ENCODE peak calls at places on chromosomes 2 and 18, in seven cellular contexts. P, B, M, G, K, V and N are unnamed samples. For H3K4me1, the result is how much of the 10 kb centered on the place peaks cover.

GRCh38 chr2:60641866-60642788 is 88.7 kb upstream of the BCL11A start:
- DNase-seq in K (peak), B (peak), M (peak), P (peak), G (no peak), V (peak), N (no peak)

GRCh38 chr2:238847841-238848565 is at the start of gene TWIST2:
- DNase-seq in P (peak), M (no peak), B (peak), K (no peak), V (peak), G (no peak), N (no peak)

GRCh38 chr2:38176619-38177021 is 100.7 kb upstream of the CYP1B1 start:
- DNase-seq in M (no peak), K (no peak), B (no peak), V (no peak), G (no peak), P (no peak), N (no peak)

GRCh38 chr2:216991563-216991962 is 131.7 kb upstream of the TNP1 start:
- DNase-seq in P (no peak), V (no peak), B (no peak), M (no peak), K (no peak), G (no peak), N (no peak)

GRCh38 chr2:14188431-14188830 is 444.1 kb upstream of the LRATD1 start:
- DNase-seq in M (no peak), G (no peak), K (no peak), V (no peak), B (no peak), P (no peak), N (no peak)

GRCh38 chr2:109615637-109616144 is 1.5 kb downstream of the SOWAHC start:
- DNase-seq in V (no peak), G (no peak), M (no peak), K (no peak), B (peak), P (peak), N (no peak)

GRCh38 chr2:202883987-202884675 is 12.6 kb upstream of the ICA1L start:
- DNase-seq in V (no peak), K (no peak), P (peak), B (no peak), G (no peak), M (no peak), N (no peak)

GRCh38 chr18:9337875-9338274 is 3.3 kb downstream of the TWSG1 start:
- DNase-seq in B (no peak), K (no peak), G (no peak), V (no peak), P (no peak), M (no peak), N (no peak)

GRCh38 chr18:8362863-8363262 is 246.4 kb upstream of the RAB12 start:
- DNase-seq in P (no peak), B (no peak), G (no peak), V (no peak), K (no peak), M (no peak), N (no peak)

GRCh38 chr2:85997016-85997970 is 108.4 kb downstream of the POLR1A start:
- DNase-seq in K (no peak), P (no peak), V (peak), M (no peak), B (peak), G (peak), N (no peak)

GRCh38 chr18:73462092-73462491 is 594.3 kb upstream of the NETO1 start:
- DNase-seq in M (no peak), V (no peak), G (no peak), B (no peak), P (no peak), K (no peak), N (no peak)

GRCh38 chr2:55839182-55839819 is 84.3 kb downstream of the EFEMP1 start:
- DNase-seq in G (no peak), K (peak), V (no peak), P (peak), B (peak), M (no peak), N (no peak)

GRCh38 chr2:16149349-16150243 is 209.2 kb downstream of the MYCN start:
- DNase-seq in B (no peak), P (no peak), M (no peak), V (no peak), K (no peak), G (no peak), N (no peak)

GRCh38 chr2:37892436-37893114 is 32.5 kb upstream of the RMDN2 start:
- DNase-seq in V (no peak), P (no peak), K (no peak), G (no peak), M (no peak), B (no peak), N (no peak)

DNA sequence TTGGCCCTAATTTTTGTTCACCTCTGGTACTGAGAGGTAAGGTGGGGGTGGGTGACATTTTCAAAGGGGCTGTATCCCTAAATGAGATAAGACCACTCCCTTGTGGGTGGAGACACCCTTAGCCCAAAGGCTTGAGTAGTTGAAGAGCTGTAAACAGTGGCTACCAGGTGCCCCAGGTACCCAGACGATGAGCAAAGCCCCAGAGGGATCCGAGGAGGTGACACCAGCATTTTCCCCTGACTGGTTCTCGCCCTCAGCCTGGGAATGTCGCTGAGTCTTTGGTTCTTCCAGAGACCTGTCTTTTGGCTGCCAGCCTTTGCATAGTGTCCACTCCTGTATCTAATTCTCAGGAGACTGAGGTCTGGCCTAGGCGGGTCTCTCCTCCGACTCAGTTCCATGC is 36.5 kb downstream of the RRM2 start:
- DNase-seq in K (no peak), M (no peak), G (no peak), P (no peak), B (no peak), V (no peak), N (no peak)
- H3K4me1 ChIP-seq in K (under half), M (under half), G (under half), P (under half), B (under half), V (under half), N (under half)

DNA sequence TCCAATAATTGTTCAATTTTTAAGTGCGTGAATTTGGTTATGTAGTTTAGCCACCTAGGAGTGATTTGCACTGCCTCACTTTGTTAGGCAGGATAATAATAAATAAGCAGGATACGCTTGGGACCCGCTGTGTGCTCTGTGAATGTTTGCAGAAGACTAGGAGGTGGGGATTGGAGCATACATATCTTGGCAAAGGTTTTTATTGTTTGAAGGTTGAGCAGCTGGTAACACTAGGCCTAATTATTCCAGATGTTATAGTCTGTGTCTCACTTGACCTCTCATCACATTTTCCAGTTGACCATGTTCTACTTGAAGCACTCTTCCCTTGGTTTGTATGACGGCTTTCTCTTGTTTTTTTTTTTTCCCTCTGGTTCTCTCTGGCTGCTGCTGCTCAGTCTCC is 42.7 kb downstream of the FHOD3 start:
- DNase-seq in V (no peak), P (no peak), M (no peak), K (no peak), B (no peak), G (no peak), N (no peak)
- H3K4me3 ChIP-seq in V (no peak), P (no peak), M (no peak), K (no peak), B (no peak), G (no peak), N (no peak)

DNA sequence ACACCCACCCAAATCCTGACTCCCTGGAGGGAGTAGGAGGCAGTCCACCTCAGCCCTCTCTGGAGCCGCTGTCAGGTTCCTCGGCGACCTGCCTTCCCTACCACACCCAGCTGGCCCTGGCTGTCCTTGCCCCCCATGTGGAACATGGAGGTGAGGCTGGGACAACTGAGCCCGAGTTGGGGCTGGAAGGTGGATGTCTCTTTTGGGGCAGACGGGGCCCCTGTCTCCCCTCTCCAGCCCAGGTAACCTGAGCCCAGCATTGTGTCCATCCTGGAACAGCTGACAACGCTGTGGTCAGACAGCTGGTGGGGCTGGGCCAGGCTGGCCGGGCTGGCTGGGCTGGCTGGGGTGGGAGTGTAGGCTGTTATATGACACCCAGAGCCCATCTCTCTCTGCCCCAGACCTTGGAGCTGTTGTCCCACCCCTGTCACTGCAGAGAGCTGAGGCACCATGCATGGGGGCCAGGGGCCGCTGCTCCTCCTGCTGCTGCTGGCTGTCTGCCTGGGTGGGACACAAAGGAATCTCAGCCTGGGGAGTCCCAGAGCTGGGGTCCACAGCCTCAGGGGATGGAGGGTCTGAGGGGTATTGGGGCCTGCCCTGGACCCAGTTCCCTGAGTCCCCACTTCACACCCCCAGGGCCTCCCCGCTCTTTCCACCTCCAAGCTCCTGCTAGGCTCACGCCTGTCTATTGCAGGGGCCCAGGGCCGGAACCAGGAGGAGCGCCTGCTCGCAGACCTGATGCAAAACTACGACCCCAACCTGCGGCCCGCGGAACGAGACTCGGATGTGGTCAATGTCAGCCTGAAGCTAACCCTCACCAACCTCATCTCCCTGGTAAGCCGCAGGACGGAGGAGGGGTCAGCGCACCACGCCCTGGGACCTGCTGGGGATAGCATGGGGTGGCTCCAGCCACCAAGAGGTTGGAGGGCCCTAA is at the start of gene CHRNG:
- DNase-seq in M (no peak), B (no peak), V (peak), K (no peak), P (no peak), G (peak), N (no peak)
- TF ChIP-seq POLR2A in M (no peak), B (no peak), V (no peak), K (no peak), P (no peak), G (no peak), N (no peak)

DNA sequence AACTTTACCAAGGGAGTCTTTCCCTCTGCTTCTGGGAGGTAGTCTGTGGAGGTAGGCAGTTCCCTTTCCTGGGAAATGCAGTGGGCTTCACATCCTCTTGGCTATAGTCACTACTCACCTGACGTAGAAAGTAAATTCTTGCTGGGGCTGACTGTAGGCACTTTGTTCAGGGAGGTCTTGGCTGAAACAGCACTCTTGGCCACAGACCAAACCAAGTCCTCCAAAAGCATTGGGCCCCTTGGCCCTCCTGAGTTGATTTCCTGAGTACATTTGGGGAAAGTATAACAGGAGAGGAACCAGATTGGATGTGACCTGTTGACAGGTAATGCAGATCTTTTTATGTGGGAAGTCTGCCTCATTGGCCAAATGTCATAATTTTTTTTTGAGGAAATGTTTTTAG is 108.9 kb downstream of the MGAT5 start:
- DNase-seq in K (no peak), P (no peak), M (no peak), V (no peak), G (no peak), B (peak), N (no peak)
- H3K4me1 ChIP-seq in K (under half), P (under half), M (under half), V (under half), G (under half), B (under half), N (under half)